ENCODE peak calls at places on chromosomes 6 and 20, in four cellular contexts. P, M, J and O are unnamed samples.

GRCh38 chr6:62652692-62653328 is 366.8 kb upstream of the KHDRBS2 start:
- DNase-seq in J (peak; percentile 5), M (no peak), P (no peak), O (no peak)

GRCh38 chr6:57141451-57142177 is 30.5 kb upstream of the BAG2 start:
- DNase-seq in M (peak; percentile 83), P (no peak), J (no peak), O (no peak)

GRCh38 chr6:135331002-135331401 is 149.9 kb downstream of the MYB start:
- DNase-seq in J (no peak), P (peak; percentile 34), M (no peak), O (no peak)

GRCh38 chr6:4352731-4353130 is 217.4 kb upstream of the ECI2 start:
- DNase-seq in P (no peak), M (no peak), J (no peak), O (no peak)

GRCh38 chr6:89375902-89376301 is 23.4 kb upstream of the UBE2J1 start:
- DNase-seq in J (no peak), P (no peak), M (no peak), O (no peak)

GRCh38 chr20:59004763-59005522 is 2.1 kb downstream of the CTSZ start:
- DNase-seq in J (no peak), P (peak; percentile 94), M (peak; percentile 71), O (no peak)

GRCh38 chr6:499617-500016 is 108.1 kb downstream of the IRF4 start:
- DNase-seq in M (no peak), J (no peak), P (no peak), O (no peak)

GRCh38 chr6:118918326-118918725 is 16.6 kb downstream of the MCM9 start:
- DNase-seq in M (no peak), J (no peak), P (no peak), O (no peak)

GRCh38 chr20:52017669-52018317 is 173.8 kb downstream of the ZFP64 start:
- DNase-seq in M (no peak), J (no peak), P (no peak), O (no peak)

GRCh38 chr6:43076928-43077809 is 1.1 kb downstream of the PTK7 start:
- DNase-seq in P (no peak), J (no peak), M (peak; percentile 50), O (peak; percentile 76)

GRCh38 chr20:19528286-19529030 is 229.6 kb upstream of the RIN2 start:
- DNase-seq in M (no peak), P (no peak), J (no peak), O (no peak)

GRCh38 chr6:20404641-20405032 is 3.0 kb downstream of the E2F3 start:
- DNase-seq in J (peak; percentile 54), M (peak; percentile 85), P (peak; percentile 56), O (peak; percentile 60)

GRCh38 chr6:125787791-125788190 is 3.0 kb upstream of the NCOA7 start:
- DNase-seq in J (peak; percentile 21), M (no peak), P (no peak), O (no peak)

GRCh38 chr6:85771925-85772430 is 129.3 kb upstream of the SYNCRIP start:
- DNase-seq in J (no peak), M (no peak), P (no peak), O (no peak)

GRCh38 chr6:39137235-39137634 is 22.2 kb upstream of the SAYSD1 start:
- DNase-seq in P (no peak), M (peak; percentile 54), J (peak; percentile 60), O (peak; percentile 69)

GRCh38 chr20:40486297-40486696 is 202.7 kb downstream of the MAFB start:
- DNase-seq in J (no peak), P (no peak), M (no peak), O (no peak)

GRCh38 chr6:45589367-45589766 is 211.6 kb upstream of the SUPT3H start:
- DNase-seq in M (no peak), J (no peak), P (no peak), O (no peak)

GRCh38 chr20:64212750-64213149 is 42.8 kb upstream of the PCMTD2 start:
- DNase-seq in J (no peak), P (no peak), M (no peak), O (no peak)

GRCh38 chr20:36435799-36436541 is 105.3 kb upstream of the MYL9 start:
- DNase-seq in P (no peak), J (peak; percentile 98), M (peak; percentile 50), O (peak; percentile 99)

GRCh38 chr6:35206346-35206745 is 7.4 kb upstream of the SCUBE3 start:
- DNase-seq in P (no peak), M (no peak), J (no peak), O (no peak)

GRCh38 chr6:162706236-162706635 is 21.3 kb downstream of the PRKN start:
- DNase-seq in M (no peak), J (no peak), P (no peak), O (no peak)

GRCh38 chr6:108897371-108897770 is 49.1 kb downstream of the ARMC2 start:
- DNase-seq in M (no peak), J (no peak), P (no peak), O (no peak)

GRCh38 chr6:79993911-79994309 is 10.5 kb upstream of the TTK start:
- DNase-seq in M (no peak), P (no peak), J (no peak), O (no peak)

GRCh38 chr6:4564746-4565145 is 211.5 kb upstream of the CDYL start:
- DNase-seq in J (no peak), P (no peak), M (no peak), O (no peak)

GRCh38 chr6:33297956-33298772 is 578 bp downstream of the RGL2 start:
- DNase-seq in P (no peak), J (peak; percentile 86), M (peak; percentile 80), O (peak; percentile 78)

GRCh38 chr20:2984956-2985661 is 58.3 kb upstream of the GNRH2 start:
- DNase-seq in P (no peak), M (no peak), J (no peak), O (no peak)

GRCh38 chr20:50252715-50253500 is 62.3 kb downstream of the CEBPB start:
- DNase-seq in J (no peak), M (no peak), P (no peak), O (no peak)

DNA sequence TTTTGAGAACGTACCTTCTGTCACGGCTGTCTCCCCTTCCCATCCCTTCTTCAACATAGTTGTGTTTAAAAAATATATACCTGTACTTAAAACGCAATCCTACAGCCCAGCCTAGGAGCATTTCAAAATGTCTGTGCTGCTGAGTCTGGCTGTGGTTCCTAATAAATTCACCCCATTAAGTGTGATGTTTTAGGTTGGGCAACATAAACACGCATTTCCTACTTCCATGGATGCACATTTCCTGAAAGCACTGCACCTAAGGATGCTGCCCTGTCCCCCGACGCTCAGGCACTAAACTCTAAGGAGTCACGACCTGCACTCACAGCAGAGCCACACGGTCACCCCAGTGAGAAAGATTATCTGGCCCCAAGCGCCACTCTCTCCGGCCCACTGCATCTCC is 1.2 kb downstream of the REV3L start:
- DNase-seq in J (no peak), M (peak; percentile 23), P (no peak), O (no peak)
- TF ChIP-seq TCF7 in J (no peak), M (no peak), P (no peak), O (no peak)

DNA sequence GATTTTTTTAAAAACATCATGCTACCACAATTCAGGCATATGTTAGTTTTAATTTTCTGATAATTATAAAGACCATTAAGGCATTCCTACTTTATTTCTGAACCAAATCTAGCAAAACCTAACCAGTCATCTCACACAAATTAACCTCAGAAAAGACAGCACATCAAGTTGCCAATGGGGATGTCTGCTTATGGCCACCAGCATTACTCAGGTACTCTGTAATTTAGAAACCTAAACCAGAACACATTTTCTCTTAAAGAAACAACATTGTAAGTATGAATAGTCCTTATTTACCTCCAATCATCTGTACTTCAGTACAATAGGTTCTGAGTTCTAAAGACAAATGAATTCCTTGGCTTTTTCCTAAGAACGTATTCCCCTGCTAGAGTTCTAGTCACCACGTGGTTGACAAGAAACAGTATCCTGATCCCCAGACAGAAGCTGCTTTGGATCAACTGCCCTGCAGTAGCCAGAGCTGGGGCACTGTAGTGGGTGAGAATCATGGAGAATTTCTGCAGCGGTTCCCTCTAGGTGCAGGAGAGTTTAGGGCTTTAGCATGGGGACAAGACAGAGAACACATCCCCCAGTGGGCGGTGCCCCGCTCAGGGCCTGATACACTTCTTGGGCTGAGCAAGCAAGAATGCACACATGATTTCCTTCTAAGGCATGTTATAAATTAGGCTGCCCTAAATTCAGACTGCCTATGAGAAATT is 15.4 kb downstream of the GCLC start:
- DNase-seq in P (no peak), J (no peak), M (no peak), O (peak; percentile 31)
- TF ChIP-seq TCF7 in P (no peak), J (no peak), M (no peak), O (no peak)

GRCh38 chr6:41602864-41603608 is 35.2 kb upstream of the MDFI start:
- DNase-seq in J (peak; percentile 83), M (peak; percentile 86), P (peak; percentile 24), O (peak; percentile 88)

GRCh38 chr6:41607036-41607435 is 31.2 kb upstream of the MDFI start:
- DNase-seq in M (no peak), J (no peak), P (no peak), O (no peak)

GRCh38 chr6:41604006-41604405 is 34.3 kb upstream of the MDFI start:
- DNase-seq in M (no peak), P (no peak), J (no peak), O (no peak)

GRCh38 chr6:41607736-41608135 is 30.5 kb upstream of the MDFI start:
- DNase-seq in P (no peak), J (no peak), M (no peak), O (no peak)

GRCh38 chr6:41605649-41606048 is 32.6 kb upstream of the MDFI start:
- DNase-seq in M (no peak), J (no peak), P (no peak), O (no peak)
- TF ChIP-seq TCF7 in M (no peak), J (no peak), P (no peak), O (no peak)

DNA sequence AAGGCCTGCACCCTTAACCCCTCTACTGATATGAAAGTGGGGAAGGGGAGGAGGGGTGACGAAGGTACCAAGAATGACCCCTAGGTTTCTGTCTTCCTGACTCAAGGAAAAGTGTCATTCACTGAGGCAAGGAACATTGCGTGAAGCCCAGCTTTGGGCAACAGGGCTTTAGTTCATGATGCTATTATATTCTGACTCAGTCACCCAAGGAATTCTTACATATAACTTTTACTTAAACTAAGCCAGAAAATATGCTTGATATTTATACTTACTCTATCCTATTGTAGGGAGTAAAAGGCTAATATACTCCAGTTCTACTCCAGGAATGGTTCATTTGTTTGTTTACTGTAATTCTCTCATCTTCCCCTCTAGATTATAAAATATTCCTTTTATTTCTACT is 60.5 kb downstream of the DOP1A start:
- DNase-seq in J (no peak), P (no peak), M (no peak), O (no peak)
- TF ChIP-seq TCF7 in J (no peak), P (no peak), M (no peak), O (no peak)

GRCh38 chr20:63005862-63006564 is 751 bp downstream of the BHLHE23 start:
- DNase-seq in P (no peak), J (no peak), M (no peak), O (peak; percentile 55)
- TF ChIP-seq TCF7 in P (no peak), J (no peak), M (no peak), O (no peak)